ENCODE peak calls at places on chromosomes 16 and 17, in six cellular contexts. S, N, A, R, U and E are unnamed samples.

GRCh38 chr17:40019140-40019991 is 4.1 kb downstream of the CSF3 start:
- DNase-seq in R (peak; percentile 61), U (no peak), A (peak; percentile 82), N (no peak), S (peak; percentile 43), E (no peak)

GRCh38 chr16:86214326-86215232 is 295.7 kb upstream of the FOXF1 start:
- DNase-seq in R (no peak), A (no peak), U (no peak), N (no peak), S (no peak), E (no peak)

GRCh38 chr16:1680361-1680760 is 2.3 kb downstream of the JPT2 start:
- DNase-seq in S (no peak), R (no peak), N (no peak), U (no peak), A (no peak), E (no peak)

GRCh38 chr16:31131841-31132271 is 3.7 kb downstream of the PRSS8 start:
- DNase-seq in N (no peak), S (no peak), A (no peak), R (no peak), U (no peak), E (no peak)

GRCh38 chr16:71726491-71727319 is 2.2 kb upstream of the PHLPP2 start:
- DNase-seq in A (no peak), R (no peak), N (no peak), S (no peak), U (no peak), E (no peak)

GRCh38 chr16:27355610-27356009 is 41.8 kb downstream of the IL4R start:
- DNase-seq in U (peak; percentile 36), R (peak; percentile 83), A (peak; percentile 46), N (peak; percentile 19), S (peak; percentile 81), E (no peak)

GRCh38 chr16:48810436-48810802 is 200.4 kb upstream of the N4BP1 start:
- DNase-seq in U (no peak), N (no peak), S (peak; percentile 21), A (no peak), R (peak; percentile 65), E (no peak)

GRCh38 chr17:2707721-2708584 is 3.6 kb downstream of the CLUH start:
- DNase-seq in R (peak; percentile 81), A (no peak), U (no peak), N (no peak), S (peak; percentile 79), E (no peak)

GRCh38 chr17:1164935-1165556 is 14.7 kb downstream of the ABR start:
- DNase-seq in R (no peak), S (no peak), N (no peak), A (peak; percentile 29), U (no peak), E (no peak)

GRCh38 chr17:1998426-1998784 is 26.7 kb downstream of the RTN4RL1 start:
- DNase-seq in N (no peak), A (no peak), U (no peak), R (no peak), S (peak; percentile 45), E (no peak)

GRCh38 chr16:934178-934577 is 36.6 kb downstream of the LMF1 start:
- DNase-seq in S (no peak), A (no peak), N (no peak), U (no peak), R (no peak), E (no peak)

GRCh38 chr16:67967183-67967955 is 1.1 kb downstream of the SLC12A4 start:
- DNase-seq in S (no peak), N (no peak), R (no peak), U (no peak), A (peak; percentile 37), E (no peak)

GRCh38 chr17:35791681-35792350 is 3.6 kb downstream of the MMP28 start:
- DNase-seq in A (no peak), R (no peak), U (peak; percentile 5), N (no peak), S (no peak), E (no peak)
- TF ChIP-seq EZH2 in A (peak; percentile 38), R (no peak), U (no peak), N (no peak), S (no peak), E (no peak)

GRCh38 chr17:50163846-50164696 is 1.7 kb upstream of the SGCA start:
- DNase-seq in U (no peak), N (no peak), S (no peak), A (no peak), R (no peak), E (no peak)
- TF ChIP-seq POLR2AphosphoS5 in U (no peak), N (no peak), S (no peak), A (no peak), R (no peak), E (no peak)

DNA sequence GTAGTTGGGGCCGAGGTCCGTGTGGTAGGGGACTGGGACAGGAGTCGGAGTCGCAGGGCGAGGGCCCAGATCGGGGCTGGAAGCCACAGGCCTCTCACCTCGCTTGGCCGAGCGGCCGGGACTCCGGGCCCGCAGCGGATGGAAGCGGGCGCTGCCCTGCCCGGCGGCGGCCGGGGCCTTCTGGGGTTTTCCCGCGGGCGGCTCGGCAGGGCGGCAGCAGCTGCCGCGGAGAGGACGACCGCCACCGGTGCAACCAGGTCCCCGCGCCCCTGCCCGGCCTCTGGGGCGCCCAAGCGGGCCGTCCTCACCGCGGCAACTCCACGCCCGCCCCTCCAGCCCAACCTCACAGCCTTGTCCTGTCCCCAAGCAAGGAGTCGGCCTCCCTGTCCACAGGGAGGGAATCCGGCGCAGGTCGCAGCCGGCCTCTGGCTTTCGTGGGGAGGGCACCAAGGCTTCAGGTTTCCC is 15.6 kb upstream of the UTP6 start:
- DNase-seq in U (no peak), S (peak; percentile 54), A (no peak), R (peak; percentile 64), N (no peak), E (no peak)
- TF ChIP-seq EZH2 in U (no peak), S (no peak), A (no peak), R (no peak), N (no peak), E (no peak)

GRCh38 chr17:17807440-17807839 is 29.3 kb downstream of the SREBF1 start:
- DNase-seq in S (no peak), U (no peak), A (no peak), N (no peak), R (no peak), E (no peak)
- TF ChIP-seq POLR2AphosphoS5 in S (no peak), U (no peak), A (no peak), N (no peak), R (no peak), E (no peak)